ENCODE peak calls at places on chromosome 3, in eight cellular contexts. S, A, Z, M, L, N, P and C are unnamed samples.

GRCh38 chr3:182682263-182683229 is 110.8 kb upstream of the ATP11B start:
- DNase-seq in M (peak), L (peak), N (peak), A (peak), S (peak), P (peak), Z (peak), C (peak)

GRCh38 chr3:139329364-139329850 is 14.4 kb upstream of the MRPS22 start:
- DNase-seq in N (peak), A (peak), L (peak), Z (peak), P (peak), S (peak), M (peak), C (peak)

GRCh38 chr3:134846943-134847342 is 51.9 kb downstream of the EPHB1 start:
- DNase-seq in M (no peak), L (peak), S (peak), P (peak), N (no peak), Z (no peak), A (no peak), C (peak)

GRCh38 chr3:48756640-48757039 is 39.6 kb upstream of the IP6K2 start:
- DNase-seq in P (no peak), N (no peak), A (no peak), Z (no peak), M (no peak), L (no peak), S (no peak), C (no peak)

GRCh38 chr3:197555281-197556261 is at the start of gene BDH1:
- DNase-seq in M (peak), A (peak), L (no peak), S (peak), Z (peak), P (peak), N (peak), C (peak)

GRCh38 chr3:97916576-97916975 is 55.7 kb downstream of the RIOX2 start:
- DNase-seq in A (no peak), L (no peak), Z (no peak), N (no peak), P (no peak), S (no peak), M (no peak), C (no peak)

GRCh38 chr3:85903434-85903833 is 944.6 kb downstream of the CADM2 start:
- DNase-seq in Z (no peak), P (peak), M (no peak), A (no peak), N (no peak), S (no peak), L (no peak), C (no peak)

GRCh38 chr3:169299897-169300296 is 363.6 kb downstream of the MECOM start:
- DNase-seq in P (no peak), Z (no peak), S (no peak), N (no peak), M (no peak), L (no peak), A (no peak), C (no peak)

GRCh38 chr3:131526801-131527347 is 24.1 kb upstream of the MRPL3 start:
- DNase-seq in M (no peak), S (no peak), A (peak), N (no peak), P (peak), Z (peak), L (peak), C (no peak)

GRCh38 chr3:176208915-176209314 is 988.4 kb downstream of the TBL1XR1 start:
- DNase-seq in L (no peak), S (no peak), M (no peak), P (no peak), N (no peak), Z (no peak), A (no peak), C (no peak)

GRCh38 chr3:103609472-103609871 is 1174.7 kb downstream of the ZPLD1 start:
- DNase-seq in L (no peak), Z (no peak), P (no peak), M (no peak), N (no peak), S (no peak), A (no peak), C (no peak)

GRCh38 chr3:61358364-61358763 is 107.1 kb upstream of the FHIT start:
- DNase-seq in A (no peak), N (no peak), Z (peak), M (no peak), S (no peak), L (no peak), P (no peak), C (peak)

GRCh38 chr3:141710121-141710520 is 28.0 kb upstream of the RNF7 start:
- DNase-seq in S (no peak), Z (no peak), A (no peak), N (no peak), P (no peak), M (no peak), L (no peak), C (no peak)

GRCh38 chr3:46695177-46695961 is 1.9 kb upstream of the ALS2CL start:
- DNase-seq in P (peak), S (no peak), M (peak), A (peak), N (peak), L (no peak), Z (peak), C (peak)

GRCh38 chr3:49703443-49703927 is 14.1 kb downstream of the RNF123 start:
- DNase-seq in S (peak), P (peak), M (peak), Z (peak), N (peak), L (peak), A (peak), C (peak)

GRCh38 chr3:66353530-66353929 is 132.7 kb downstream of the SLC25A26 start:
- DNase-seq in L (peak), S (no peak), Z (no peak), M (no peak), P (no peak), N (no peak), A (no peak), C (no peak)

GRCh38 chr3:73601031-73601430 is 23.7 kb downstream of the PDZRN3 start:
- DNase-seq in S (no peak), L (peak), P (no peak), N (no peak), A (no peak), Z (no peak), M (no peak), C (no peak)

GRCh38 chr3:38606561-38606960 is 42.9 kb downstream of the SCN5A start:
- DNase-seq in A (no peak), L (no peak), Z (no peak), P (no peak), N (no peak), S (no peak), M (no peak), C (no peak)

GRCh38 chr3:173932624-173933023 is 535.1 kb downstream of the NLGN1 start:
- DNase-seq in P (no peak), A (no peak), L (peak), N (no peak), Z (no peak), S (no peak), M (no peak), C (no peak)

GRCh38 chr3:17384567-17385296 is 357.7 kb downstream of the TBC1D5 start:
- DNase-seq in S (no peak), M (no peak), A (no peak), Z (no peak), N (no peak), P (no peak), L (peak), C (no peak)

GRCh38 chr3:196645091-196645490 is 5.6 kb downstream of the NRROS start:
- DNase-seq in P (no peak), A (no peak), Z (no peak), M (no peak), N (no peak), S (no peak), L (no peak), C (no peak)

GRCh38 chr3:65284971-65285370 is 597.2 kb upstream of the ADAMTS9 start:
- DNase-seq in P (no peak), N (no peak), L (no peak), A (no peak), M (no peak), Z (no peak), S (no peak), C (no peak)

GRCh38 chr3:58588030-58588614 is 10.9 kb upstream of the FAM107A start:
- DNase-seq in A (peak), M (no peak), L (peak), Z (no peak), N (no peak), S (peak), P (peak), C (no peak)

GRCh38 chr3:182979719-182980191 is 583 bp downstream of the DCUN1D1 start:
- DNase-seq in L (peak), Z (peak), A (peak), P (peak), N (no peak), M (no peak), S (peak), C (peak)

GRCh38 chr3:195189821-195190220 is 81.1 kb downstream of the XXYLT1 start:
- DNase-seq in N (no peak), Z (no peak), L (no peak), A (no peak), S (no peak), M (no peak), P (no peak), C (no peak)

GRCh38 chr3:40476478-40477470 is at the start of gene ZNF619:
- DNase-seq in M (peak), S (peak), N (peak), Z (peak), A (peak), L (peak), P (peak), C (peak)

GRCh38 chr3:196995027-196995426 is 26.4 kb upstream of the PIGZ start:
- DNase-seq in S (no peak), A (peak), L (no peak), Z (no peak), N (no peak), M (no peak), P (no peak), C (no peak)